ENCODE peak calls at places on chromosome X, in nine cellular contexts. X, O, M, J, C, P, F, N and D are unnamed samples.

GRCh38 chrX:23554304-23554703 is 113.0 kb upstream of the PRDX4 start:
- DNase-seq in N (no peak), F (no peak), J (peak), C (peak), X (peak), P (no peak), O (no peak), M (no peak), D (peak)

GRCh38 chrX:50469206-50469605 is 1.4 kb downstream of the DGKK start:
- DNase-seq in C (no peak), P (no peak), N (no peak), J (no peak), M (no peak), X (no peak), O (peak), F (no peak), D (no peak)

GRCh38 chrX:123336666-123337065 is 152.6 kb downstream of the GRIA3 start:
- DNase-seq in M (no peak), O (no peak), P (no peak), C (no peak), X (no peak), F (no peak), J (no peak), N (no peak), D (no peak)

GRCh38 chrX:15973299-15973698 is 118.7 kb upstream of the AP1S2 start:
- DNase-seq in N (no peak), O (peak), F (peak), J (peak), P (peak), C (peak), X (no peak), M (no peak), D (peak)

GRCh38 chrX:116961872-116962582 is 499.3 kb upstream of the CT83 start:
- DNase-seq in C (no peak), J (peak), F (no peak), M (no peak), O (peak), P (no peak), X (no peak), N (no peak), D (peak)

GRCh38 chrX:47568656-47569295 is 7.8 kb downstream of the ARAF start:
- DNase-seq in O (peak), P (peak), M (no peak), C (no peak), X (no peak), F (peak), J (no peak), N (no peak), D (no peak)

GRCh38 chrX:24226176-24226575 is 76.6 kb downstream of the ZFX start:
- DNase-seq in C (no peak), O (no peak), P (no peak), F (no peak), J (no peak), N (no peak), M (no peak), X (no peak), D (no peak)

GRCh38 chrX:153554519-153555167 is 37.2 kb downstream of the ATP2B3 start:
- DNase-seq in F (peak), O (peak), C (peak), N (peak), P (peak), X (no peak), M (peak), J (peak), D (peak)

GRCh38 chrX:45711231-45711630 is 510.6 kb upstream of the DIPK2B start:
- DNase-seq in C (peak), O (no peak), X (no peak), P (no peak), J (no peak), F (no peak), N (no peak), M (no peak), D (no peak)

GRCh38 chrX:7270018-7270417 is 122.1 kb upstream of the PUDP start:
- DNase-seq in N (no peak), O (no peak), P (no peak), C (peak), X (no peak), M (no peak), F (no peak), J (no peak), D (no peak)

GRCh38 chrX:8672176-8672575 is 59.8 kb downstream of the ANOS1 start:
- DNase-seq in M (no peak), O (no peak), F (no peak), P (no peak), J (no peak), C (no peak), N (no peak), X (no peak), D (no peak)

GRCh38 chrX:136759968-136760367 is 20.8 kb downstream of the ARHGEF6 start:
- DNase-seq in M (no peak), O (peak), P (no peak), X (no peak), C (no peak), N (no peak), J (no peak), F (peak), D (no peak)

GRCh38 chrX:35670894-35671293 is 127.2 kb upstream of the MAGEB16 start:
- DNase-seq in C (no peak), M (no peak), N (no peak), P (no peak), O (no peak), J (no peak), F (no peak), X (no peak), D (no peak)

GRCh38 chrX:110741213-110741796 is 54.3 kb downstream of the CHRDL1 start:
- DNase-seq in C (peak), M (no peak), X (peak), P (no peak), F (no peak), J (no peak), O (peak), N (no peak), D (no peak)

GRCh38 chrX:150324035-150324728 is 38.9 kb upstream of the MAMLD1 start:
- DNase-seq in N (no peak), C (peak), J (peak), M (no peak), F (no peak), O (peak), P (no peak), X (peak), D (no peak)

GRCh38 chrX:140923118-140923517 is 79.3 kb upstream of the SPANXB1 start:
- DNase-seq in C (no peak), N (no peak), P (no peak), X (no peak), O (no peak), M (no peak), F (no peak), J (no peak), D (no peak)

GRCh38 chrX:6021316-6022091 is 207.2 kb downstream of the NLGN4X start:
- DNase-seq in F (peak), N (no peak), P (peak), M (no peak), J (no peak), C (no peak), O (peak), X (peak), D (peak)

GRCh38 chrX:74613350-74614192 is 853 bp downstream of the RLIM start:
- DNase-seq in J (no peak), M (no peak), C (peak), X (no peak), O (peak), P (no peak), N (no peak), F (no peak), D (no peak)

GRCh38 chrX:20412871-20413486 is 146.3 kb upstream of the RPS6KA3 start:
- DNase-seq in M (peak), X (no peak), C (no peak), N (no peak), J (no peak), P (no peak), F (peak), O (no peak), D (peak)

GRCh38 chrX:105698386-105698785 is 124.0 kb upstream of the NRK start:
- DNase-seq in F (no peak), X (no peak), P (no peak), C (peak), M (no peak), N (no peak), J (no peak), O (no peak), D (no peak)

GRCh38 chrX:47080215-47080914 is 2.1 kb downstream of the RGN start:
- DNase-seq in P (no peak), M (no peak), F (no peak), C (no peak), O (no peak), X (no peak), J (no peak), N (no peak), D (no peak)

GRCh38 chrX:3939967-3940610 is 226.6 kb upstream of the PRKX start:
- DNase-seq in N (no peak), F (no peak), O (peak), P (peak), C (peak), J (peak), M (no peak), X (no peak), D (no peak)

GRCh38 chrX:120736989-120737388 is 107.1 kb upstream of the C1GALT1C1 start:
- DNase-seq in O (no peak), N (no peak), C (peak), X (no peak), F (no peak), J (no peak), P (no peak), M (no peak), D (no peak)

GRCh38 chrX:70087857-70088256 is 25.6 kb downstream of the OTUD6A start:
- DNase-seq in X (no peak), C (peak), N (no peak), P (no peak), O (no peak), J (no peak), M (no peak), F (no peak), D (no peak)

GRCh38 chrX:70360366-70360765 is 62.7 kb upstream of the GDPD2 start:
- DNase-seq in J (no peak), P (no peak), X (no peak), O (peak), N (no peak), F (no peak), M (no peak), C (no peak), D (no peak)

GRCh38 chrX:29043751-29044150 is 456.5 kb downstream of the IL1RAPL1 start:
- DNase-seq in X (no peak), J (no peak), P (no peak), N (no peak), F (no peak), M (no peak), C (no peak), O (no peak), D (no peak)

GRCh38 chrX:131789664-131790063 is 233.4 kb upstream of the STK26 start:
- DNase-seq in J (no peak), O (no peak), P (no peak), F (no peak), M (no peak), C (no peak), X (no peak), N (no peak), D (no peak)

GRCh38 chrX:94524867-94525266 is 850.9 kb downstream of the FAM133A start:
- DNase-seq in J (no peak), X (no peak), C (no peak), N (no peak), P (no peak), F (no peak), O (peak), M (no peak), D (no peak)

GRCh38 chrX:131955099-131955777 is 67.9 kb upstream of the STK26 start:
- DNase-seq in X (no peak), C (no peak), F (no peak), J (no peak), M (no peak), N (no peak), O (no peak), P (no peak), D (no peak)

GRCh38 chrX:53356186-53356585 is 66.3 kb downstream of the SMC1A start:
- DNase-seq in X (no peak), P (peak), N (no peak), O (peak), C (no peak), F (peak), M (no peak), J (no peak), D (no peak)

GRCh38 chrX:97030463-97030862 is 146.8 kb downstream of the RPA4 start:
- DNase-seq in X (no peak), J (no peak), O (no peak), M (no peak), P (no peak), F (no peak), C (no peak), N (no peak), D (no peak)

GRCh38 chrX:53281321-53281822 is at the start of gene IQSEC2:
- DNase-seq in P (no peak), X (no peak), N (no peak), C (peak), F (no peak), J (peak), M (peak), O (peak), D (no peak)

GRCh38 chrX:16160729-16161128 is 6.6 kb upstream of the MAGEB17 start:
- DNase-seq in O (no peak), C (peak), J (no peak), X (peak), P (no peak), N (no peak), M (no peak), F (no peak), D (no peak)